ENCODE peak calls at places on chromosomes 4 and X, in five cellular contexts. One of them, this sample, is unnamed.

GRCh38 chrX:131675596-131676194 is 131.8 kb downstream of the OR13H1 start:
- DNase-seq in GM12878: no peak
- DNase-seq in SK-N-SH: peak
- DNase-seq in HL-60: peak
- DNase-seq in H1: no peak
- DNase-seq in this sample: peak

GRCh38 chrX:40080896-40081678 is 16.7 kb downstream of the BCOR start:
- DNase-seq in H1: no peak
- DNase-seq in SK-N-SH: no peak
- DNase-seq in HL-60: no peak
- DNase-seq in GM12878: no peak
- DNase-seq in this sample: no peak

GRCh38 chrX:64792598-64793337 is 183.5 kb downstream of the ZC4H2 start:
- DNase-seq in GM12878: no peak
- DNase-seq in SK-N-SH: no peak
- DNase-seq in H1: no peak
- DNase-seq in HL-60: no peak
- DNase-seq in this sample: no peak

GRCh38 chrX:8139713-8140112 is 31.4 kb downstream of the VCX2 start:
- DNase-seq in GM12878: no peak
- DNase-seq in H1: no peak
- DNase-seq in HL-60: no peak
- DNase-seq in SK-N-SH: no peak
- DNase-seq in this sample: no peak

GRCh38 chr4:180106122-180106521 is 2137.1 kb upstream of the TENM3 start:
- DNase-seq in HL-60: no peak
- DNase-seq in SK-N-SH: no peak
- DNase-seq in GM12878: no peak
- DNase-seq in H1: no peak
- DNase-seq in this sample: no peak

GRCh38 chrX:65866146-65866545 is 173.7 kb downstream of the VSIG4 start:
- DNase-seq in H1: no peak
- DNase-seq in HL-60: no peak
- DNase-seq in SK-N-SH: no peak
- DNase-seq in GM12878: peak
- DNase-seq in this sample: no peak

GRCh38 chr4:61693520-61693919 is 493.4 kb downstream of the ADGRL3 start:
- DNase-seq in HL-60: no peak
- DNase-seq in GM12878: no peak
- DNase-seq in H1: no peak
- DNase-seq in SK-N-SH: no peak
- DNase-seq in this sample: no peak

GRCh38 chr4:21948347-21949072 is at the start of gene KCNIP4:
- DNase-seq in GM12878: no peak
- DNase-seq in SK-N-SH: peak
- DNase-seq in H1: no peak
- DNase-seq in HL-60: peak
- DNase-seq in this sample: no peak

GRCh38 chrX:23964177-23964576 is 56.4 kb downstream of the CXorf58 start:
- DNase-seq in H1: no peak
- DNase-seq in SK-N-SH: no peak
- DNase-seq in GM12878: no peak
- DNase-seq in HL-60: no peak
- DNase-seq in this sample: no peak

GRCh38 chr4:77023920-77024319 is 51.9 kb downstream of the CCNI start:
- DNase-seq in HL-60: no peak
- DNase-seq in H1: no peak
- DNase-seq in GM12878: no peak
- DNase-seq in SK-N-SH: no peak
- DNase-seq in this sample: no peak

GRCh38 chr4:16853653-16854052 is 44.8 kb downstream of the LDB2 start:
- DNase-seq in HL-60: no peak
- DNase-seq in SK-N-SH: no peak
- DNase-seq in H1: no peak
- DNase-seq in GM12878: no peak
- DNase-seq in this sample: no peak

GRCh38 chrX:2710496-2710895 is 19.4 kb downstream of the CD99 start:
- DNase-seq in GM12878: no peak
- DNase-seq in H1: no peak
- DNase-seq in HL-60: no peak
- DNase-seq in SK-N-SH: no peak
- DNase-seq in this sample: no peak

GRCh38 chr4:16569790-16570189 is 328.7 kb downstream of the LDB2 start:
- DNase-seq in H1: no peak
- DNase-seq in HL-60: no peak
- DNase-seq in SK-N-SH: no peak
- DNase-seq in GM12878: no peak
- DNase-seq in this sample: no peak

GRCh38 chrX:150361070-150361776 is 1.9 kb upstream of the MAMLD1 start:
- DNase-seq in GM12878: no peak
- DNase-seq in HL-60: no peak
- DNase-seq in SK-N-SH: peak
- DNase-seq in H1: no peak
- DNase-seq in this sample: no peak

GRCh38 chr4:138894688-138895087 is 120.9 kb upstream of the NOCT start:
- DNase-seq in HL-60: peak
- DNase-seq in SK-N-SH: no peak
- DNase-seq in H1: no peak
- DNase-seq in GM12878: no peak
- DNase-seq in this sample: no peak

GRCh38 chr4:76282941-76283689 is 23.4 kb upstream of the STBD1 start:
- DNase-seq in GM12878: no peak
- DNase-seq in SK-N-SH: no peak
- DNase-seq in H1: no peak
- DNase-seq in HL-60: no peak
- DNase-seq in this sample: no peak

GRCh38 chrX:118847676-118848075 is 24.1 kb downstream of the ZCCHC12 start:
- DNase-seq in HL-60: peak
- DNase-seq in H1: no peak
- DNase-seq in SK-N-SH: peak
- DNase-seq in GM12878: no peak
- DNase-seq in this sample: peak

GRCh38 chrX:48530736-48531135 is 8.8 kb upstream of the TBC1D25 start:
- DNase-seq in H1: no peak
- DNase-seq in HL-60: no peak
- DNase-seq in SK-N-SH: no peak
- DNase-seq in GM12878: no peak
- DNase-seq in this sample: no peak

GRCh38 chr4:111633663-111634266 is 511.5 kb upstream of the FAM241A start:
- DNase-seq in GM12878: no peak
- DNase-seq in HL-60: no peak
- DNase-seq in SK-N-SH: no peak
- DNase-seq in H1: no peak
- DNase-seq in this sample: no peak

GRCh38 chr4:102246416-102246815 is 98.9 kb downstream of the SLC39A8 start:
- DNase-seq in H1: no peak
- DNase-seq in SK-N-SH: no peak
- DNase-seq in GM12878: no peak
- DNase-seq in HL-60: no peak
- DNase-seq in this sample: no peak

GRCh38 chr4:8348071-8348470 is 78.5 kb downstream of the HTRA3 start:
- DNase-seq in GM12878: no peak
- DNase-seq in SK-N-SH: no peak
- DNase-seq in HL-60: peak
- DNase-seq in H1: no peak
- DNase-seq in this sample: no peak

GRCh38 chr4:10061650-10062415 is 40.5 kb upstream of the SLC2A9 start:
- DNase-seq in SK-N-SH: no peak
- DNase-seq in H1: no peak
- DNase-seq in HL-60: no peak
- DNase-seq in GM12878: no peak
- DNase-seq in this sample: no peak

GRCh38 chr4:108365551-108365950 is 196.8 kb upstream of the LEF1 start:
- DNase-seq in HL-60: no peak
- DNase-seq in SK-N-SH: no peak
- DNase-seq in H1: no peak
- DNase-seq in GM12878: no peak
- DNase-seq in this sample: no peak

GRCh38 chr4:39814403-39815185 is 116.7 kb downstream of the UBE2K start:
- DNase-seq in HL-60: no peak
- DNase-seq in GM12878: no peak
- DNase-seq in SK-N-SH: peak
- DNase-seq in H1: no peak
- DNase-seq in this sample: no peak

GRCh38 chrX:71304561-71304960 is 3.0 kb downstream of the ITGB1BP2 start:
- DNase-seq in H1: no peak
- DNase-seq in SK-N-SH: no peak
- DNase-seq in HL-60: no peak
- DNase-seq in GM12878: no peak
- DNase-seq in this sample: no peak

GRCh38 chrX:71302461-71303213 is 1.1 kb downstream of the ITGB1BP2 start:
- DNase-seq in H1: no peak
- DNase-seq in HL-60: no peak
- DNase-seq in GM12878: no peak
- DNase-seq in SK-N-SH: no peak
- DNase-seq in this sample: no peak

GRCh38 chrX:71298119-71298518 is 3.4 kb upstream of the ITGB1BP2 start:
- DNase-seq in H1: no peak
- DNase-seq in SK-N-SH: no peak
- DNase-seq in GM12878: no peak
- DNase-seq in HL-60: no peak
- DNase-seq in this sample: no peak

GRCh38 chrX:71296806-71297205 is 4.7 kb upstream of the ITGB1BP2 start:
- DNase-seq in GM12878: no peak
- DNase-seq in H1: no peak
- DNase-seq in SK-N-SH: no peak
- DNase-seq in HL-60: no peak
- DNase-seq in this sample: no peak

DNA sequence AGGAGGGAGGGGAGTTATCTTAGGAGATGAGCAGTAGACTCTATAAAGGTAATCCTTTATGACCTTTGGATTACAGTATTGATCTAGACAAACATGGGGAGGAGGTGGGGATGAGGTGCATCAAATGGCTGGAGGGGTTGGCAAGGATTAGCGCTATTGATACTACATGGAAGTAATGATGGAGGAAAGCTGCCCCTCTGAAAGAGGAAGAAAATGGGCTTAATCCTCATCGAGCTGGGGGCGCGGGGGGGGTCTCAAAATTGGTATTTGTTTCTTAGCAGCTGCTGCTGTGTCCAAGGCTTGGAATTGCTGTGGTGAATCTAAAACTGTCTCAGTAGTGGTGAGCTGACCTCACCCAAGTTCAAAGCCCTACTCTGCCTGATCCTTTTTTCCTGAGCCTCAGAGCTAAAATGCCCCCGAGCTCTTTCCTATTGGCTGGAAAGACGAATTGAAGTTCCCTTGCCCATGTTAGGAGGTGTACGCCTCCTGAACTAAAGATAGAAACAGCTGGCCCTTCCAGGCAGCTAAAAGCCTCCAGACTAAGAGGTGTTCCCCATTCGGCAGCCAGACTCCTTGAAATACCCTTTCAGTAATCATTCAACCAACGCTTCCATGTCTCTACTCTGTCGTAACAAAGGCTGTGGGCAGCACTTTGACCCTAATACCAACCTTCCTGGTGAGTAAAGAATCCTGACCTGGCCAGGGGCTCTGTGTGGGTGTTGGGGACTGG is at the start of gene ITGB1BP2:
- DNase-seq in HL-60: peak
- DNase-seq in SK-N-SH: no peak
- DNase-seq in GM12878: no peak
- DNase-seq in H1: no peak
- DNase-seq in this sample: peak
- TF ChIP-seq GABPA in HL-60: no peak
- TF ChIP-seq GABPA in SK-N-SH: no peak
- TF ChIP-seq GABPA in GM12878: no peak
- TF ChIP-seq GABPA in H1: no peak
- TF ChIP-seq GABPA in this sample: no peak

GRCh38 chrX:107773206-107773605 is 2.4 kb downstream of the TSC22D3 start:
- DNase-seq in SK-N-SH: no peak
- DNase-seq in GM12878: no peak
- DNase-seq in H1: no peak
- DNase-seq in HL-60: no peak
- DNase-seq in this sample: no peak
- TF ChIP-seq GABPA in SK-N-SH: no peak
- TF ChIP-seq GABPA in GM12878: no peak
- TF ChIP-seq GABPA in H1: no peak
- TF ChIP-seq GABPA in HL-60: no peak
- TF ChIP-seq GABPA in this sample: no peak

DNA sequence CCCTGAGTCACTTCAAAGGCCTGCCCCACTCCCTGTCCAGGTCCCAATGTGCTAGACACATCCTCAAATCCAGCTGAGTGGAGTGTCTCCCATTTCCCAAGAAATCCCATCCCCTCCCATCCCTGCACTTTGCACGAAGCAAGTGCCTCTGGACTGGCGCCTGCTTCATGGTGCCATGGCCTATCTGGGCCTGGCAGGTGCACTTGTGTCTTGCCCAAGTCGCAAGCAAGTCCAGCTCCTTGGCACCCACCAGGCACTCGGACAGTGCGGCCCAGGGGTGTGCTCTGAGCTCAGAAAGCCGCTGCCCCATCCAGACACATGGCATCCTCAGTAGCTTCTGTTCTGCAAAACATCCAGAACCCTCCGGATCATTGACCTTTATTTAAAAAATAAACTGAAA is 97.4 kb downstream of the DCTD start:
- DNase-seq in H1: no peak
- DNase-seq in HL-60: no peak
- DNase-seq in SK-N-SH: no peak
- DNase-seq in GM12878: no peak
- DNase-seq in this sample: no peak
- TF ChIP-seq GABPA in H1: no peak
- TF ChIP-seq GABPA in HL-60: no peak
- TF ChIP-seq GABPA in SK-N-SH: no peak
- TF ChIP-seq GABPA in GM12878: no peak
- TF ChIP-seq GABPA in this sample: no peak

GRCh38 chr4:7251321-7251720 is 59.0 kb downstream of the SORCS2 start:
- DNase-seq in SK-N-SH: no peak
- DNase-seq in H1: no peak
- DNase-seq in GM12878: no peak
- DNase-seq in HL-60: no peak
- DNase-seq in this sample: no peak

GRCh38 chr4:7247946-7248345 is 55.6 kb downstream of the SORCS2 start:
- DNase-seq in HL-60: no peak
- DNase-seq in GM12878: no peak
- DNase-seq in H1: no peak
- DNase-seq in SK-N-SH: no peak
- DNase-seq in this sample: no peak

GRCh38 chr4:7252051-7252450 is 59.7 kb downstream of the SORCS2 start:
- DNase-seq in HL-60: no peak
- DNase-seq in H1: no peak
- DNase-seq in SK-N-SH: no peak
- DNase-seq in GM12878: no peak
- DNase-seq in this sample: no peak

GRCh38 chr4:7247521-7247920 is 55.2 kb downstream of the SORCS2 start:
- DNase-seq in HL-60: no peak
- DNase-seq in GM12878: no peak
- DNase-seq in SK-N-SH: no peak
- DNase-seq in H1: no peak
- DNase-seq in this sample: no peak

DNA sequence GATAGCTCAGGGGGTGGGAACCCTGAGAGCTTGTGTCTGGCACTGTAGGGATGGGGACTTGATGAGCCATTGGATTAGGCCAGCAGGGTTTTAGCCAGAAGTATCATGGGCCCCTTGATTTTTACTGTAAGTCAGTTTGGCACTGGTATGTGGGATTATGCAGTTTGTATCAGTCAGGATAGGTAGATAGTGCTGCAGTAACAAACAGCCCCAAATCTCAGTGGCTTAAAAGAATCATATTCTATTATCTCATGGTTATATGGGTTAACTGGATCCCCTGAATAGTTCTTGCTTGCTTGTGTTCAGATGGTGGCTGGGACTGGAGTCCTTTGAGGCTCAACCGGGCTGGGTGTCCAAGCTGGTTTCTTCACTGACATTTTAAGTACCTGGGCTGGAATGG is 56.5 kb downstream of the SORCS2 start:
- DNase-seq in HL-60: no peak
- DNase-seq in GM12878: no peak
- DNase-seq in H1: no peak
- DNase-seq in SK-N-SH: no peak
- DNase-seq in this sample: no peak
- TF ChIP-seq GABPA in HL-60: no peak
- TF ChIP-seq GABPA in GM12878: no peak
- TF ChIP-seq GABPA in H1: no peak
- TF ChIP-seq GABPA in SK-N-SH: no peak
- TF ChIP-seq GABPA in this sample: no peak